ENCODE peak calls at places on chromosomes 2 and 18, in ten cellular contexts. L, N, T, U, P, G, Z, O, A and F are unnamed samples. For H3K4me1, the result is how much of the 10 kb centered on the place peaks cover.

GRCh38 chr18:61731169-61731568 is 161.6 kb downstream of the RNF152 start:
- DNase-seq in L (no peak), N (no peak), T (no peak), U (no peak), P (no peak), G (no peak), Z (no peak), O (no peak), A (no peak), F (no peak)

GRCh38 chr18:22088976-22089375 is 80.4 kb upstream of the GATA6 start:
- DNase-seq in L (no peak), N (no peak), T (no peak), U (no peak), P (no peak), G (no peak), Z (no peak), O (no peak), A (no peak), F (no peak)

GRCh38 chr18:8685141-8685913 is 20.0 kb upstream of the MTCL1 start:
- DNase-seq in L (peak), N (peak), T (no peak), U (no peak), P (no peak), G (no peak), Z (no peak), O (no peak), A (no peak), F (no peak)

GRCh38 chr2:160489096-160489495 is 4.5 kb downstream of the RBMS1 start:
- DNase-seq in L (no peak), N (peak), T (no peak), U (no peak), P (no peak), G (no peak), Z (no peak), O (no peak), A (no peak), F (no peak)

GRCh38 chr2:219175928-219176817 is 552 bp downstream of the CNPPD1 start:
- DNase-seq in L (peak), N (peak), T (peak), U (peak), P (peak), G (peak), Z (peak), O (no peak), A (no peak), F (peak)

GRCh38 chr2:191728710-191729597 is 51.0 kb downstream of the NABP1 start:
- DNase-seq in L (no peak), N (peak), T (no peak), U (no peak), P (no peak), G (no peak), Z (no peak), O (peak), A (no peak), F (no peak)

GRCh38 chr18:23812566-23813440 is 123.5 kb downstream of the LAMA3 start:
- DNase-seq in L (no peak), N (peak), T (no peak), U (no peak), P (no peak), G (peak), Z (no peak), O (peak), A (no peak), F (no peak)

GRCh38 chr18:33404244-33404873 is 36.2 kb downstream of the CCDC178 start:
- DNase-seq in L (no peak), N (peak), T (no peak), U (no peak), P (no peak), G (no peak), Z (no peak), O (peak), A (no peak), F (no peak)

DNA sequence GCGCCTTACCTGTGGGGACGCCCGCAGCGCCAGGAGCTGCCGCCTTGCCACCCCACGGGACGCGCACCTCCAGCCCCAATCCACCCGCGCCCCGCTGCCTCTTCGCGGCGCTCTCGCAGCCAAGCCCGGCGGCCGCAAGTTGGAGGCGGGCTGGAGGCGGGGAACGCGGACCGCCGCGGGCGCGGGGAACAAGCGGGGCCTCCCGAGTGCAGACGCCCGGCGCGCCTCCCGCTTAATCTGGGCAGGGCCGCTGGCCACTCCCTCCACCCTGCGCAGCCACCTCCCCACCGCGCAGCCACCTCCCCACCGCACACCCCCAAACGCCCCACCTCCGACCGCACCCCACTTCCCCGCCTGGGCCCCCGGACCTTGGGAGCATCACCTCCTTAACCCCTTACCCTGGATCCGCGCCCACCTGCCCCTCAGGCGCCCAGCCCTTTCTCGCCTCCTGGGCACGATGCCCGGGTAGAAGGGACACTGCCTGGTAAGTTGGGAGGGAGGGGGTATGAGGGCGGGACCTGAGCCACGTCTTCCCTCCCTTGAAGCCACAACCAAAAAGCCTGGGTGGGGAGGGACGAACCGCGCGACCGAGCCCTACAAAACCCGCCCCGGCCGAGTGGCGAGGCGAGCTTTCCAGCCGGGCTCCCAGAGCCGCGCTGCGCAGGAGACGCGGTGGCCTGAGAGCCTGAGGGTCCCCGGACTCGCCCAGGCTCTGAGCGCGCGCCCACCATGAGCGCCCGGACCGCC is at the start of the genes COL4A3 and COL4A4:
- DNase-seq in L (peak), N (peak), T (peak), U (peak), P (peak), G (peak), Z (peak), O (peak), A (peak), F (no peak)
- H3K4me1 ChIP-seq in L (under half), N (under half), T (under half), U (under half), P (under half), G (under half), Z (under half), O (under half), A (under half), F (under half)

GRCh38 chr18:3255611-3256165 is 6.2 kb upstream of the MYL12B start:
- DNase-seq in L (no peak), N (no peak), T (no peak), U (no peak), P (no peak), G (no peak), Z (no peak), O (no peak), A (no peak), F (no peak)

GRCh38 chr18:3261035-3261392 is 919 bp upstream of the MYL12B start:
- DNase-seq in L (no peak), N (no peak), T (no peak), U (no peak), P (no peak), G (no peak), Z (no peak), O (no peak), A (no peak), F (no peak)

GRCh38 chr18:3256693-3257626 is 5.0 kb upstream of the MYL12B start:
- DNase-seq in L (no peak), N (peak), T (peak), U (peak), P (no peak), G (no peak), Z (no peak), O (no peak), A (no peak), F (no peak)

GRCh38 chr18:3254725-3255124 is 7.1 kb downstream of the MYL12A start:
- DNase-seq in L (no peak), N (no peak), T (no peak), U (no peak), P (no peak), G (no peak), Z (no peak), O (no peak), A (no peak), F (no peak)

DNA sequence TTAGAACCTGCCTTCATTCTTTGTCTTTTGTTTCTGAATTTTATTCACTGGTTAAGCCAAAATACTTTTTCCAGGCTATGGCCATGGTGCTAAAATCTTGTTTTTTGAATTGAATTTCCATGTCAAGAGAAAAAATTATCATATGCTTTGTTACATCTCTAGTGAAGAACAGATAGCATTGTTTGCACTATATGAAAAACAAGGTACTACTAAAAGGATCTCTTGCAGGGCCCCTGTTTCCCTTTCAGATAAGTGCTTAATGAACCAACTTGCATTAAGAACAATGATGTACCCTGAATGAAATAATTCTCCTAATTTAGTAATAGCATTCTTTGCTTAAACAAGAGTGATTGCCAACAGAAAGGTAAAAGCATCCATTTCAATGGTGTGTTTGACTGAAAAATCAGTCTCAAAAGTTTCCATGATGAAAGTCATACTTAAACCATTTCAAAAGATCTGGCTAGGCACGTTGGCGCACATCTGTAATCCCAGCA is 4.3 kb upstream of the MYL12B start:
- DNase-seq in L (no peak), N (no peak), T (no peak), U (no peak), P (no peak), G (no peak), Z (no peak), O (no peak), A (no peak), F (no peak)
- H3K4me1 ChIP-seq in L (under half), N (half or more), T (half or more), U (under half), P (under half), G (under half), Z (half or more), O (under half), A (under half), F (half or more)

GRCh38 chr2:4219121-4219520 is 515.7 kb downstream of the DCDC2C start:
- DNase-seq in L (peak), N (no peak), T (no peak), U (no peak), P (no peak), G (no peak), Z (no peak), O (no peak), A (no peak), F (no peak)

GRCh38 chr2:4217737-4218136 is 514.4 kb downstream of the DCDC2C start:
- DNase-seq in L (no peak), N (no peak), T (no peak), U (no peak), P (no peak), G (no peak), Z (no peak), O (no peak), A (no peak), F (no peak)

GRCh38 chr2:4219571-4219970 is 516.2 kb downstream of the DCDC2C start:
- DNase-seq in L (no peak), N (no peak), T (no peak), U (no peak), P (no peak), G (no peak), Z (no peak), O (no peak), A (no peak), F (no peak)

DNA sequence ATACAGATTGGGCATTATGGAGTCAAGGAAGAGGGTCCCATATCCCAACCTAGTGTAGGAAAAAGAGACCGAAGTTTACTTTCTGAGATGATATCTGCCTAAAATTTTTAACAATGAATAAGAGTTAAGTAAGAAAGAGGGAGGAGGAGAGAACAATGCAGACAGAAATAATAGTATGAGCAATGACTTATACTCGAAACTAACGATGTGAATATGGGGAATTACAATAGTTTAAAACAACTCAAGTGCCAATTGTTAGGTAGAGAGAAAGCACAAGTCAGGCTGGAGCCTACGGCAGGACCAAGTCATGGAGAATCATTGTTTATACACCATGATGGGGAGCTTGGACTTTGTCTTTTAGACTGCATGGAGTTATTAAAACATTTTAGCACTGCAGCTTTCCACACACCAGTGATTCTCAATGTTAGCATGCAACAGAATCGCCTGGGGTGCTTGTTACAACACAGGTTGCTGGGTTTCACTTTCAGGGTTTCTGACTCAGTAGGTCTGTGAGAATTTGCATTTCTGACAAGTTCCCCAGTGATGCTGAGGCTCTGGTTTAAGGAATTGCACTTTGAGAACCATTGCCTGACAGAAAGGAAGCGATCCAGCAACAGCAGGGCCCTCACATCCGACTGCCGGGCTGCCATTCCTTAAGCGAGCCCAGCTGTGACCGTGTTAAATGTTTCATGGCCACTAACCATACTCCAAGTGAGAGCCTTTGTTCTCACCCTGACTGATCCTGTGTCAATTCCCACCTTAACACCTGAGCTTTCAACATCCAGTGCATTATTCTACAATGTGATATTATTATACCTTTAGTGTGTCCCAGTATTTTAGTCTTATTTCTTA is 511.3 kb downstream of the DCDC2C start:
- DNase-seq in L (no peak), N (no peak), T (no peak), U (no peak), P (no peak), G (no peak), Z (no peak), O (no peak), A (no peak), F (no peak)
- H3K4me1 ChIP-seq in L (under half), N (under half), T (under half), U (under half), P (under half), G (under half), Z (under half), O (under half), A (under half), F (under half)

DNA sequence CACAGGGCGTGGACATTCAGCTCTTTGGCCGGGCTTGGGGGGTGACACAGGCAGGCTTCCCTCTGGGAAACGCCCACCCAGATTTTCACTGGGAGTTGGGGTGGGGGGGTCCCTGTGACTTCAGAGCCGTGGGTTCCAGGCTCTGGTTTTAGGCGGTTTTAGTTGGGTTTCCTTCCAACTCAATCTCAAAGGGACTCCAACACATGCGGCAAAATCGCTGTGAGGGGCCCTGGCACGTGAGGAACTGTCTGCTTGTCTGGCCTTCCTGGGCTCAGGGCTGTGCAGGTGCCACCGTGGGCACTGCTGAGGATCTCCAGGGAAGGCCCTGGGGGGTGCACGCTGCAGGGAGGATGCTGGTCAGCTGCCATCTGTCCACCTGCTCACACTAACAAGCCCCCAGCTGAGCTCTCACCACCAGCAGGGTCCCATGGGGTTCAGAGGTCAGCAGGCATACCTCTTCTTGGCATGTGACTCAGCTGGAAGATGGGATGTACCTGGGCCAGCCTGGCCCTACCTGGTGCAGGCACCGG is 11.7 kb downstream of the HS6ST1 start:
- DNase-seq in L (no peak), N (no peak), T (no peak), U (no peak), P (peak), G (no peak), Z (peak), O (no peak), A (peak), F (no peak)
- H3K4me1 ChIP-seq in L (under half), N (under half), T (under half), U (half or more), P (under half), G (under half), Z (half or more), O (under half), A (under half), F (under half)

DNA sequence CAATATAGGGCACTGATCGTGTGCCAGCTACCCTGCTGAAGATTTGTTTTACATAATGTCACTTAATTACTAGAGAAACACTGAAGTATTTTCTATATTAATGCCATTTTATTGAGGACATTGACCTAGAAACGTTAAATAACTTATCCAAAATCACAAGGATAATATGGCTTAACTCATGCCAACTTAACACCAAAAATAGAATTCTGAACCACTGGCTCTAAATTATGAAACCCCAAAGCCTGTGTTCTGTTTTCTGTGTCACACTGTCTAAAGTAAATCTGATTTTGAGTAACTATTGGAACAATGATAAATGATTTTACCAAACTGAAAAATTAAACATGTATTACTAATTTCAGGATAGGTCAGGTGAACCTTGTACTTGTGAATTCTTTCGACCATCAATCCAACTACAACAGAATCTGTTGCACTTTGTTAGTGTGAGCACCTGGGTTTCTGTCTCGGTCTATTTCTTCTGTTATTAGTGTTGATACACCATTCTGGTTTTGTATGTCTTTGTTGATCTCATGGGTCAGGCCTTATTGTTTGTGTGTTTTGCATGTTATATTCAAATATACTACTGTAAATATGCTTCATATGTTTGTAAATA is 48.2 kb upstream of the CCDC141 start:
- DNase-seq in L (no peak), N (no peak), T (no peak), U (no peak), P (no peak), G (no peak), Z (no peak), O (no peak), A (no peak), F (no peak)
- H3K4me1 ChIP-seq in L (under half), N (under half), T (under half), U (under half), P (under half), G (under half), Z (under half), O (under half), A (under half), F (under half)

DNA sequence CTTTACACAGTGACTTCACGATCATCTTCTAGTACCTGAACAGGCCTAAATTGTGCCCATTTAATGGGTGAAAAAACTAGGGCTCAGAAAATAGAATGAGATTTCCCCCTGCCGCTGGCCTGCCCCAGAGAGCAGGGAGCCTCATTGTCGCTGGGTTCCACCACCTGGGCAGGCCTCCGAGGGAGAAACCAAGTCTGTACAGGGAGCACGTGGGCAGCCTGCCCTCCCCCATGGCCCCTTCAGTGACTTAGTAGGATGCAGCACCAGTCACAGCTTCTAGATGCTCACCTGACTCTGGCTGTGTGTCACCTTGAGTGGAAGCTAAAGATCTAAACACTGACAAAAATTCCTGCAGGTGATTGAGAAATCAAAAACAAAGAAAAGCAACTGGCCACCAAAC is 18.5 kb upstream of the ASPRV1 start:
- DNase-seq in L (no peak), N (no peak), T (no peak), U (no peak), P (no peak), G (no peak), Z (no peak), O (no peak), A (no peak), F (no peak)
- H3K4me1 ChIP-seq in L (under half), N (under half), T (under half), U (under half), P (under half), G (under half), Z (under half), O (under half), A (under half), F (under half)

GRCh38 chr2:240249423-240250149 is 109.1 kb upstream of the OTOS start:
- DNase-seq in L (no peak), N (no peak), T (no peak), U (peak), P (peak), G (no peak), Z (peak), O (no peak), A (peak), F (peak)
- H3K4me1 ChIP-seq in L (under half), N (under half), T (under half), U (under half), P (under half), G (under half), Z (under half), O (under half), A (under half), F (under half)

GRCh38 chr2:159093496-159093895 is 125.1 kb downstream of the TANC1 start:
- DNase-seq in L (no peak), N (peak), T (no peak), U (no peak), P (no peak), G (no peak), Z (no peak), O (no peak), A (no peak), F (no peak)
- H3K4me1 ChIP-seq in L (under half), N (half or more), T (under half), U (under half), P (under half), G (under half), Z (half or more), O (under half), A (half or more), F (under half)